ENCODE peak calls at places on chromosome 13, in nine cellular contexts. K is RCC 7860; T is AG04450; O is occipital lobe; Q is psoas muscle; D is head of caudate nucleus; A is naive thymus-derived CD8-positive, alpha-beta T cell; G is CD4-positive, alpha-beta T cell; F is stimulated activated CD4-positive, alpha-beta T cell treated with anti-CD3 and anti-CD28 coated beads, Interleukin-15, amount 100 ng/mL, for 1 hour. X is an unnamed sample.
A peak's percentile ranks its signal among the peaks of the same experiment; 100 is the strongest.

GRCh38 chr13:76829572-76830327 is 56.5 kb downstream of the KCTD12 start:
- DNase-seq in K (no peak), T (no peak), O (no peak), Q (no peak), D (no peak), A (no peak), G (no peak), F (no peak), X (no peak)

GRCh38 chr13:106567421-106568224 is at the start of gene ARGLU1:
- DNase-seq in K (peak; percentile 64), T (peak; percentile 79), O (peak; percentile 87), Q (peak; percentile 97), D (peak; percentile 97), A (peak; percentile 91), G (peak; percentile 92), F (peak; percentile 96), X (peak; percentile 95)

GRCh38 chr13:53311561-53311960 is 282.9 kb downstream of the OLFM4 start:
- DNase-seq in K (no peak), T (no peak), O (no peak), Q (no peak), D (no peak), A (no peak), G (no peak), F (no peak), X (no peak)

GRCh38 chr13:41212881-41213280 is 18.5 kb upstream of the KBTBD7 start:
- DNase-seq in K (no peak), T (no peak), O (no peak), Q (no peak), D (no peak), A (no peak), G (no peak), F (no peak), X (no peak)

GRCh38 chr13:92530364-92530763 is 696.2 kb upstream of the GPC6 start:
- DNase-seq in K (no peak), T (no peak), O (no peak), Q (no peak), D (no peak), A (no peak), G (no peak), F (no peak), X (no peak)

GRCh38 chr13:68727165-68727564 is 1380.5 kb upstream of the ATXN8OS start:
- DNase-seq in K (no peak), T (no peak), O (no peak), Q (no peak), D (no peak), A (no peak), G (no peak), F (no peak), X (no peak)

GRCh38 chr13:94683426-94683825 is 28.9 kb downstream of the SOX21 start:
- DNase-seq in K (no peak), T (no peak), O (no peak), Q (no peak), D (no peak), A (no peak), G (no peak), F (no peak), X (no peak)

GRCh38 chr13:92355213-92355612 is 871.4 kb upstream of the GPC6 start:
- DNase-seq in K (peak; percentile 5), T (no peak), O (no peak), Q (no peak), D (no peak), A (no peak), G (no peak), F (no peak), X (no peak)

GRCh38 chr13:98549006-98549727 is 27.7 kb downstream of the STK24 start:
- DNase-seq in K (no peak), T (peak; percentile 88), O (no peak), Q (no peak), D (no peak), A (no peak), G (no peak), F (no peak), X (no peak)

GRCh38 chr13:27005976-27006518 is 165.6 kb downstream of the USP12 start:
- DNase-seq in K (no peak), T (no peak), O (no peak), Q (no peak), D (no peak), A (no peak), G (no peak), F (no peak), X (no peak)